ENCODE peak calls at places on chromosomes 2 and 18, in four cellular contexts. One of them, this sample, is unnamed.

GRCh38 chr2:170206805-170207407 is 29.0 kb downstream of the MYO3B start:
- DNase-seq in astrocyte of the spinal cord: no peak
- DNase-seq in GM23338: no peak
- DNase-seq in endothelial cell of umbilical vein: no peak
- DNase-seq in this sample: no peak

GRCh38 chr2:33000986-33001385 is 54.2 kb downstream of the LTBP1 start:
- DNase-seq in endothelial cell of umbilical vein: no peak
- DNase-seq in astrocyte of the spinal cord: peak; percentile 66
- DNase-seq in GM23338: no peak
- DNase-seq in this sample: no peak

GRCh38 chr2:217256261-217256660 is 396.4 kb upstream of the TNP1 start:
- DNase-seq in GM23338: no peak
- DNase-seq in endothelial cell of umbilical vein: no peak
- DNase-seq in astrocyte of the spinal cord: peak; percentile 78
- DNase-seq in this sample: no peak

GRCh38 chr2:145597809-145598208 is 1077.9 kb upstream of the ZEB2 start:
- DNase-seq in endothelial cell of umbilical vein: no peak
- DNase-seq in astrocyte of the spinal cord: peak; percentile 36
- DNase-seq in GM23338: no peak
- DNase-seq in this sample: no peak

GRCh38 chr2:8980096-8980495 is 23.4 kb downstream of the MBOAT2 start:
- DNase-seq in astrocyte of the spinal cord: peak; percentile 80
- DNase-seq in endothelial cell of umbilical vein: no peak
- DNase-seq in GM23338: no peak
- DNase-seq in this sample: peak; percentile 88

GRCh38 chr2:154698238-154698788 is at the start of gene KCNJ3:
- DNase-seq in endothelial cell of umbilical vein: no peak
- DNase-seq in astrocyte of the spinal cord: no peak
- DNase-seq in GM23338: peak; percentile 51
- DNase-seq in this sample: no peak

GRCh38 chr2:202938960-202939359 is 26.9 kb downstream of the CARF start:
- DNase-seq in astrocyte of the spinal cord: no peak
- DNase-seq in endothelial cell of umbilical vein: no peak
- DNase-seq in GM23338: no peak
- DNase-seq in this sample: no peak

GRCh38 chr2:164574931-164575330 is 46.4 kb downstream of the GRB14 start:
- DNase-seq in GM23338: no peak
- DNase-seq in endothelial cell of umbilical vein: peak; percentile 36
- DNase-seq in astrocyte of the spinal cord: no peak
- DNase-seq in this sample: no peak

GRCh38 chr2:38074047-38074774 is 1.7 kb downstream of the CYP1B1 start:
- DNase-seq in astrocyte of the spinal cord: no peak
- DNase-seq in endothelial cell of umbilical vein: no peak
- DNase-seq in GM23338: peak; percentile 60
- DNase-seq in this sample: no peak

GRCh38 chr2:68789603-68790002 is 55.0 kb downstream of the ARHGAP25 start:
- DNase-seq in GM23338: no peak
- DNase-seq in endothelial cell of umbilical vein: no peak
- DNase-seq in astrocyte of the spinal cord: no peak
- DNase-seq in this sample: no peak

GRCh38 chr2:1969701-1970015 is 225.3 kb upstream of the PXDN start:
- DNase-seq in GM23338: no peak
- DNase-seq in astrocyte of the spinal cord: peak; percentile 46
- DNase-seq in endothelial cell of umbilical vein: no peak
- DNase-seq in this sample: no peak

GRCh38 chr18:56316727-56317126 is 321.7 kb downstream of the TXNL1 start:
- DNase-seq in astrocyte of the spinal cord: no peak
- DNase-seq in GM23338: no peak
- DNase-seq in endothelial cell of umbilical vein: no peak
- DNase-seq in this sample: no peak

GRCh38 chr2:61151434-61151833 is 10.6 kb upstream of the C2orf74 start:
- DNase-seq in astrocyte of the spinal cord: peak; percentile 10
- DNase-seq in endothelial cell of umbilical vein: no peak
- DNase-seq in GM23338: no peak
- DNase-seq in this sample: peak; percentile 31

GRCh38 chr2:231795525-231796327 is 9.5 kb downstream of the COPS7B start:
- DNase-seq in endothelial cell of umbilical vein: peak; percentile 89
- DNase-seq in GM23338: peak; percentile 56
- DNase-seq in astrocyte of the spinal cord: peak; percentile 52
- DNase-seq in this sample: peak; percentile 73

GRCh38 chr2:121263996-121264715 is 20.8 kb downstream of the TFCP2L1 start:
- DNase-seq in GM23338: no peak
- DNase-seq in astrocyte of the spinal cord: no peak
- DNase-seq in endothelial cell of umbilical vein: no peak
- DNase-seq in this sample: no peak

GRCh38 chr2:133411857-133412256 is 156.4 kb downstream of the NCKAP5 start:
- DNase-seq in endothelial cell of umbilical vein: no peak
- DNase-seq in astrocyte of the spinal cord: no peak
- DNase-seq in GM23338: peak; percentile 74
- DNase-seq in this sample: no peak

GRCh38 chr2:133667-134593 is 87.6 kb upstream of the FAM110C start:
- DNase-seq in endothelial cell of umbilical vein: no peak
- DNase-seq in astrocyte of the spinal cord: no peak
- DNase-seq in GM23338: peak; percentile 43
- DNase-seq in this sample: no peak

GRCh38 chr2:11373096-11373495 is 28.7 kb upstream of the ROCK2 start:
- DNase-seq in GM23338: no peak
- DNase-seq in astrocyte of the spinal cord: no peak
- DNase-seq in endothelial cell of umbilical vein: no peak
- DNase-seq in this sample: no peak

GRCh38 chr18:52636536-52636935 is 296.5 kb downstream of the DCC start:
- DNase-seq in endothelial cell of umbilical vein: no peak
- DNase-seq in GM23338: peak; percentile 44
- DNase-seq in astrocyte of the spinal cord: no peak
- DNase-seq in this sample: no peak

GRCh38 chr2:101805146-101806088 is 107.9 kb downstream of the MAP4K4 start:
- DNase-seq in GM23338: peak; percentile 30
- DNase-seq in astrocyte of the spinal cord: peak; percentile 69
- DNase-seq in endothelial cell of umbilical vein: no peak
- DNase-seq in this sample: peak; percentile 93

GRCh38 chr2:79723830-79724229 is 211.0 kb downstream of the CTNNA2 start:
- DNase-seq in endothelial cell of umbilical vein: no peak
- DNase-seq in GM23338: no peak
- DNase-seq in astrocyte of the spinal cord: peak; percentile 98
- DNase-seq in this sample: peak; percentile 76

GRCh38 chr2:174878537-174879147 is 114.4 kb upstream of the CHRNA1 start:
- DNase-seq in astrocyte of the spinal cord: peak; percentile 62
- DNase-seq in GM23338: no peak
- DNase-seq in endothelial cell of umbilical vein: peak; percentile 82
- DNase-seq in this sample: peak; percentile 22

GRCh38 chr2:111135910-111136297 is 15.2 kb downstream of the BCL2L11 start:
- DNase-seq in endothelial cell of umbilical vein: no peak
- DNase-seq in GM23338: peak; percentile 53
- DNase-seq in astrocyte of the spinal cord: peak; percentile 90
- DNase-seq in this sample: peak; percentile 48

GRCh38 chr2:5849596-5849995 is 157.4 kb downstream of the SOX11 start:
- DNase-seq in astrocyte of the spinal cord: no peak
- DNase-seq in endothelial cell of umbilical vein: no peak
- DNase-seq in GM23338: no peak
- DNase-seq in this sample: no peak

GRCh38 chr2:220701115-220701514 is 871.0 kb downstream of the EPHA4 start:
- DNase-seq in endothelial cell of umbilical vein: no peak
- DNase-seq in GM23338: no peak
- DNase-seq in astrocyte of the spinal cord: no peak
- DNase-seq in this sample: peak; percentile 42

GRCh38 chr18:59907172-59907571 is 7.4 kb downstream of the PMAIP1 start:
- DNase-seq in GM23338: no peak
- DNase-seq in endothelial cell of umbilical vein: no peak
- DNase-seq in astrocyte of the spinal cord: no peak
- DNase-seq in this sample: no peak

GRCh38 chr2:118943286-118943685 is 1.3 kb downstream of the MARCO start:
- DNase-seq in GM23338: no peak
- DNase-seq in endothelial cell of umbilical vein: no peak
- DNase-seq in astrocyte of the spinal cord: no peak
- DNase-seq in this sample: no peak

GRCh38 chr2:70831861-70832260 is 3.8 kb downstream of the CD207 start:
- DNase-seq in endothelial cell of umbilical vein: peak; percentile 49
- DNase-seq in GM23338: no peak
- DNase-seq in astrocyte of the spinal cord: no peak
- DNase-seq in this sample: no peak

GRCh38 chr18:3902676-3903075 is 452.7 kb downstream of the TGIF1 start:
- DNase-seq in astrocyte of the spinal cord: peak; percentile 75
- DNase-seq in endothelial cell of umbilical vein: no peak
- DNase-seq in GM23338: no peak
- DNase-seq in this sample: peak; percentile 25

DNA sequence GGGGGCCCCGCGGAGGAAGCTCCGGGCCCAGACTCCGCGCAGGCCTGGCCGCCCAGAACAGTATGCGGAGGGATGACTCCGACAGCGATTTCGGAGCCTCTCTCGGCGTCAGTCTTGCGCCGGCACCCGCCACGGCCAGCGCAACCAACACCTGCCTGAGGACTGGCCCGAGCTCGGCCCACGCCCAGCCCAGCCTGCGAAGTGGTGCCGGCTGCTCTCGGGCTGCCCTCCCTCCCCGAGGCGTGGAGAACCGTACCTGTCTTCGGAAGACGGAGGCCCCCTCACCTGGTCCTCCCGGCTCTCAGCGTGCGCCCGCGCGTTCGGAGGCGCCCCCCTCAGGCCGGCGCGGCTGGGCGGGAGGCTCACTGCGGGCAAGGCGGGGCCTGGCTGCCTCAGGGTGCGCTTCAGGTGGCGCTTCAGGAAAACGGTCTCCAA is at the start of gene M1AP:
- DNase-seq in astrocyte of the spinal cord: no peak
- DNase-seq in endothelial cell of umbilical vein: no peak
- DNase-seq in GM23338: peak; percentile 82
- DNase-seq in this sample: no peak
- TF ChIP-seq CTCF in astrocyte of the spinal cord: peak; percentile 28
- TF ChIP-seq CTCF in endothelial cell of umbilical vein: peak; percentile 31
- TF ChIP-seq CTCF in GM23338: peak; percentile 80
- TF ChIP-seq CTCF in this sample: peak; percentile 14

GRCh38 chr2:27583390-27583915 is 611 bp downstream of the ZNF512 start:
- DNase-seq in astrocyte of the spinal cord: peak; percentile 19
- DNase-seq in GM23338: peak; percentile 3
- DNase-seq in endothelial cell of umbilical vein: no peak
- DNase-seq in this sample: no peak

GRCh38 chr2:27584597-27584996 is 1.8 kb downstream of the ZNF512 start:
- DNase-seq in astrocyte of the spinal cord: no peak
- DNase-seq in endothelial cell of umbilical vein: no peak
- DNase-seq in GM23338: no peak
- DNase-seq in this sample: no peak

GRCh38 chr2:27591745-27592144 is 8.9 kb downstream of the ZNF512 start:
- DNase-seq in endothelial cell of umbilical vein: no peak
- DNase-seq in astrocyte of the spinal cord: no peak
- DNase-seq in GM23338: no peak
- DNase-seq in this sample: no peak

GRCh38 chr2:27587025-27587424 is 4.2 kb downstream of the ZNF512 start:
- DNase-seq in GM23338: no peak
- DNase-seq in astrocyte of the spinal cord: no peak
- DNase-seq in endothelial cell of umbilical vein: no peak
- DNase-seq in this sample: no peak

GRCh38 chr2:27588308-27588707 is 5.5 kb downstream of the ZNF512 start:
- DNase-seq in GM23338: no peak
- DNase-seq in astrocyte of the spinal cord: no peak
- DNase-seq in endothelial cell of umbilical vein: no peak
- DNase-seq in this sample: no peak
- H3K4me3 ChIP-seq in GM23338: no peak overlapping the region
- H3K4me3 ChIP-seq in astrocyte of the spinal cord: no peak overlapping the region
- H3K4me3 ChIP-seq in endothelial cell of umbilical vein: no peak overlapping the region
- H3K4me3 ChIP-seq in this sample: no peak overlapping the region

GRCh38 chr2:43220229-43220981 is 6.0 kb downstream of the ZFP36L2 start:
- DNase-seq in endothelial cell of umbilical vein: peak; percentile 71
- DNase-seq in GM23338: no peak
- DNase-seq in astrocyte of the spinal cord: no peak
- DNase-seq in this sample: peak; percentile 7
- TF ChIP-seq CTCF in endothelial cell of umbilical vein: no peak
- TF ChIP-seq CTCF in GM23338: no peak
- TF ChIP-seq CTCF in astrocyte of the spinal cord: no peak
- TF ChIP-seq CTCF in this sample: no peak

DNA sequence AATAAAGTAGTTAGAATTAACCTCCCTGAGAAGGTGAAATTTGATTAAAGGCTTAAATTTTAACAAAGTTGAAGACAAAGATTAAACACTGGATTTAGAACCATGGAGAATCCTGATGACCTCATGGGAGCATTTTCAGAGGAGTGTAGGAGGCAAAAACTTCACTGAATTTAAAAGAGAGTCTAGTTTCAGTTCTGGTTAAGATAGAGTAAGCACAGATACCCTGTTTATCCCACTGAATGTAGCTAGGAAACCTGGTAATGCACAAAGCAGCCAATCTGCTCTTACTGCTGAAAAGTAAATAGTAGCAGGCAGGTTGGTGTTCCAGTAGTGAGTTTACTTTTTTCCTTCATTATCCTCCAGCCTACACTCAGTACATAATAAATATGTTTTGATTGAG is 654.9 kb upstream of the SYT4 start:
- DNase-seq in astrocyte of the spinal cord: peak; percentile 12
- DNase-seq in endothelial cell of umbilical vein: no peak
- DNase-seq in GM23338: no peak
- DNase-seq in this sample: no peak
- H3K4me3 ChIP-seq in astrocyte of the spinal cord: no peak overlapping the region
- H3K4me3 ChIP-seq in endothelial cell of umbilical vein: no peak overlapping the region
- H3K4me3 ChIP-seq in GM23338: no peak overlapping the region
- H3K4me3 ChIP-seq in this sample: no peak overlapping the region

GRCh38 chr18:49685231-49685942 is 123.5 kb downstream of the LIPG start:
- DNase-seq in GM23338: no peak
- DNase-seq in endothelial cell of umbilical vein: peak; percentile 96
- DNase-seq in astrocyte of the spinal cord: no peak
- DNase-seq in this sample: no peak

GRCh38 chr18:49691177-49691608 is 122.1 kb downstream of the ACAA2 start:
- DNase-seq in endothelial cell of umbilical vein: peak; percentile 76
- DNase-seq in astrocyte of the spinal cord: peak; percentile 90
- DNase-seq in GM23338: no peak
- DNase-seq in this sample: peak; percentile 85

GRCh38 chr18:49693276-49694005 is 119.9 kb downstream of the ACAA2 start:
- DNase-seq in endothelial cell of umbilical vein: no peak
- DNase-seq in GM23338: no peak
- DNase-seq in astrocyte of the spinal cord: no peak
- DNase-seq in this sample: no peak

GRCh38 chr18:49694402-49694801 is 118.9 kb downstream of the ACAA2 start:
- DNase-seq in endothelial cell of umbilical vein: no peak
- DNase-seq in astrocyte of the spinal cord: no peak
- DNase-seq in GM23338: no peak
- DNase-seq in this sample: no peak

DNA sequence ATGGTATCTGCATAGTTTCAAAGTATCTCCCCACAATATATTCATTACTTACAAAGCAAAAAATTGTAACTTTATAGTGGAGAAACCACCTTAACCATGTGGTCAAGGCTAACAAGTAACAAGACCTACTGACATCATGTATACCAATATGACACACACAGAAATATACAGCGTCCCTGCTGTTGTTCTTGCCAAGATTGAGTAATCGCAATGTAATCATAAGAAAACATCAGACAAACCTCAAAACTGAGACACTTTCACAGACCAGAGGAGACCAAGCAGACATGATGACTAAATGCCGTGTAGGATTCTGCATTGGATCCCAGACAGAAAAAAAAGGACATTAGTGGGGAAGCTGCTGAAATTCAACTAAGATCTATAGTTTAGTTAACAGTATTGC is 123.0 kb downstream of the ACAA2 start:
- DNase-seq in endothelial cell of umbilical vein: peak; percentile 78
- DNase-seq in astrocyte of the spinal cord: peak; percentile 95
- DNase-seq in GM23338: no peak
- DNase-seq in this sample: peak; percentile 97
- TF ChIP-seq CTCF in endothelial cell of umbilical vein: no peak
- TF ChIP-seq CTCF in astrocyte of the spinal cord: no peak
- TF ChIP-seq CTCF in GM23338: no peak
- TF ChIP-seq CTCF in this sample: no peak